ENCODE peak calls at places on chromosomes 12 and 14, in four cellular contexts. V, I, W and D are unnamed samples. For H3K4me1, the result is how much of the 10 kb centered on the place peaks cover.

GRCh38 chr14:93943052-93943451 is 15.9 kb downstream of the FAM181A start:
- DNase-seq in V (no peak), I (no peak), W (peak), D (no peak)

GRCh38 chr12:16385779-16386646 is 38.6 kb downstream of the MGST1 start:
- DNase-seq in V (no peak), I (no peak), W (peak), D (no peak)

GRCh38 chr12:24848941-24849477 is 99.9 kb downstream of the BCAT1 start:
- DNase-seq in V (no peak), I (no peak), W (no peak), D (no peak)

GRCh38 chr12:131690320-131690719 is 20.6 kb upstream of the SFSWAP start:
- DNase-seq in V (no peak), I (no peak), W (no peak), D (no peak)

GRCh38 chr12:66270613-66271012 is 31.7 kb upstream of the HELB start:
- DNase-seq in V (no peak), I (no peak), W (no peak), D (no peak)

GRCh38 chr14:76346391-76347160 is 29.4 kb upstream of the ESRRB start:
- DNase-seq in V (no peak), I (no peak), W (no peak), D (no peak)

GRCh38 chr12:26712892-26713291 is 120.1 kb downstream of the ITPR2 start:
- DNase-seq in V (no peak), I (no peak), W (no peak), D (no peak)

GRCh38 chr12:43291516-43291915 is 260.5 kb downstream of the ADAMTS20 start:
- DNase-seq in V (no peak), I (no peak), W (no peak), D (no peak)

GRCh38 chr12:45655186-45655585 is 74.3 kb upstream of the ARID2 start:
- DNase-seq in V (peak), I (no peak), W (no peak), D (no peak)

GRCh38 chr14:67187210-67187609 is 2.0 kb upstream of the GARIN2 start:
- DNase-seq in V (no peak), I (no peak), W (peak), D (no peak)

GRCh38 chr12:52127683-52128450 is 48.4 kb downstream of the SMIM41 start:
- DNase-seq in V (no peak), I (no peak), W (no peak), D (no peak)

GRCh38 chr12:47410862-47411261 is 295.0 kb downstream of the RPAP3 start:
- DNase-seq in V (no peak), I (no peak), W (no peak), D (no peak)

GRCh38 chr12:127774828-127775227 is 492.1 kb upstream of the TMEM132C start:
- DNase-seq in V (no peak), I (no peak), W (no peak), D (no peak)

GRCh38 chr12:46259071-46259470 is 9.8 kb downstream of the SLC38A1 start:
- DNase-seq in V (no peak), I (no peak), W (no peak), D (no peak)

GRCh38 chr12:18135509-18135908 is 45.5 kb upstream of the RERGL start:
- DNase-seq in V (no peak), I (no peak), W (no peak), D (no peak)

GRCh38 chr12:124607681-124608425 is 40.4 kb upstream of the NCOR2 start:
- DNase-seq in V (no peak), I (no peak), W (no peak), D (no peak)

GRCh38 chr12:103249614-103250013 is 246.2 kb downstream of the C12orf42 start:
- DNase-seq in V (no peak), I (no peak), W (no peak), D (no peak)

GRCh38 chr12:110971189-110971920 is 51.0 kb upstream of the MYL2 start:
- DNase-seq in V (no peak), I (no peak), W (no peak), D (no peak)

GRCh38 chr12:27305673-27306504 is 26.7 kb upstream of the BMAL2 start:
- DNase-seq in V (peak), I (no peak), W (peak), D (no peak)

GRCh38 chr14:105878554-105878953 is 352.2 kb downstream of the TMEM121 start:
- DNase-seq in V (no peak), I (no peak), W (no peak), D (no peak)

GRCh38 chr14:34682787-34683321 is 31.5 kb downstream of the CFL2 start:
- DNase-seq in V (no peak), I (no peak), W (peak), D (no peak)

GRCh38 chr14:71169861-71170260 is 262.6 kb downstream of the PCNX1 start:
- DNase-seq in V (no peak), I (no peak), W (no peak), D (no peak)

GRCh38 chr14:31994391-31995033 is 82.6 kb upstream of the ARHGAP5 start:
- DNase-seq in V (no peak), I (no peak), W (no peak), D (no peak)

GRCh38 chr12:115012861-115013667 is 329.1 kb upstream of the TBX3 start:
- DNase-seq in V (no peak), I (no peak), W (peak), D (peak)

GRCh38 chr12:52892974-52893373 is 11.9 kb downstream of the KRT8 start:
- DNase-seq in V (no peak), I (no peak), W (no peak), D (no peak)

GRCh38 chr12:88643685-88644084 is 63.4 kb upstream of the KITLG start:
- DNase-seq in V (no peak), I (no peak), W (no peak), D (no peak)

GRCh38 chr12:27176765-27177164 is 67.3 kb upstream of the STK38L start:
- DNase-seq in V (no peak), I (no peak), W (peak), D (no peak)

DNA sequence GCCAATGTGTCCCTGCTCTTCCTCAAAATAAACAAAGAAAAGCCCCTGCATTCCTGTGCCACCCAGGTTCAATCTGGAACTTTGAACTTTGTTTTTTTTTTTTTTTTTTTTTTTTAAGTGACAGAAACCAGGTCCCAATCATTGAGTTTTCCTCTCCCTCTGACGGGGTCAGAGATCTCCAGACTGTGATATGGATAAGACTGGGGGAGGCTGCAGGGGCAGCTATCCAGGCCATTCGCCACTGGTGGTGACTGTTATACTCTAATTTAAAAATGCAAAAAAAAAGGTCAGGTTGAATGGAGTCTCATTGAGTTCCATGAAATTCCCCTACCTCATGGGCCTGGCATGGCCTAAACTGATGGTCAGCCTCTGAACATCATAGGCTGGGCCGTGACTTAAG is 57.0 kb downstream of the TMX1 start:
- DNase-seq in V (no peak), I (no peak), W (no peak), D (no peak)
- H3K4me1 ChIP-seq in V (under half), I (under half), W (under half), D (under half)

GRCh38 chr12:3218150-3218845 is 141.1 kb downstream of the TSPAN9 start:
- DNase-seq in V (no peak), I (peak), W (peak), D (peak)

GRCh38 chr12:3216726-3217682 is 139.8 kb downstream of the TSPAN9 start:
- DNase-seq in V (no peak), I (no peak), W (peak), D (no peak)

GRCh38 chr12:3216097-3216496 is 138.9 kb downstream of the TSPAN9 start:
- DNase-seq in V (no peak), I (no peak), W (no peak), D (no peak)

GRCh38 chr12:3218846-3219632 is 141.9 kb downstream of the TSPAN9 start:
- DNase-seq in V (no peak), I (no peak), W (no peak), D (no peak)

GRCh38 chr12:3217683-3218079 is 140.5 kb downstream of the TSPAN9 start:
- DNase-seq in V (no peak), I (no peak), W (no peak), D (no peak)
- H3K4me1 ChIP-seq in V (under half), I (under half), W (under half), D (under half)

GRCh38 chr14:104681689-104682074 is 7.7 kb upstream of the INF2 start:
- DNase-seq in V (no peak), I (peak), W (peak), D (peak)
- H3K4me1 ChIP-seq in V (under half), I (under half), W (half or more), D (under half)

DNA sequence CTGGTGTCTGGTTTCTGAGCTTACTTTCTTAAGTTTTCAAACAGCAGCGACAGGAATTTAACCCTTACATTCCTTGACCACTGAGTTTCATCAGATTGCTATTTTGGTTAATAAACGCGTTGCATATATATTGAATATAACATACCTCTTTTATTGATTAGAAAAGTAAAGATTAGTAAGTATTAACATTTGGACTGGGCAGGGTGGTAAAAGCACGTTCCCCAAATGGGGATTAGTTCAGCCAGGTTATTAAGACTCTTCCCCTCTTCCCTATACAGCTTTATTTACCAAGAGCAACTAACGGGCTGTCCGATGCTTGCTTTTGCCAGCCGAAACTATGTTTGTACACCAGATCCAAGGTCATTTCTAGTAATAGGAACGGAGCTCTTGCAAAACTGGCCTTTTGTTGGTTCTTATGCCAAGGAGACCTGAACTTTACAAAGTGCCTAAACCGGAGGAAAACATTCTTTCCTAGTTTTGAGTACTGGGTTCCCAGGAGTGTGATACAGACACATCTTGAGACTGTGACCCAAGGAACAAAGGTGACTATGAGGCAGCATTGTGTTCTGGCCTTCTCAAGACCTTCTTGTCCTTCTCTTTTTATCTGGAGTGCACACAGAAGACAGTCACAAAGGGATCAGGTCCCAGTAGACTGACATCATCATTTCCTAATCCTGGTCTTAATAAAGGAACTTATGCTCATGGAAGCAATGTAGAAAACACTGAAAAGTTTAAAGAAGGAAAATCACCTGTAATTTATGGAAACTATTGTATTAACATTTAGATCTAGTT is 2.6 kb downstream of the GLRX5 start:
- DNase-seq in V (no peak), I (no peak), W (no peak), D (no peak)
- H3K4me1 ChIP-seq in V (under half), I (half or more), W (under half), D (under half)

DNA sequence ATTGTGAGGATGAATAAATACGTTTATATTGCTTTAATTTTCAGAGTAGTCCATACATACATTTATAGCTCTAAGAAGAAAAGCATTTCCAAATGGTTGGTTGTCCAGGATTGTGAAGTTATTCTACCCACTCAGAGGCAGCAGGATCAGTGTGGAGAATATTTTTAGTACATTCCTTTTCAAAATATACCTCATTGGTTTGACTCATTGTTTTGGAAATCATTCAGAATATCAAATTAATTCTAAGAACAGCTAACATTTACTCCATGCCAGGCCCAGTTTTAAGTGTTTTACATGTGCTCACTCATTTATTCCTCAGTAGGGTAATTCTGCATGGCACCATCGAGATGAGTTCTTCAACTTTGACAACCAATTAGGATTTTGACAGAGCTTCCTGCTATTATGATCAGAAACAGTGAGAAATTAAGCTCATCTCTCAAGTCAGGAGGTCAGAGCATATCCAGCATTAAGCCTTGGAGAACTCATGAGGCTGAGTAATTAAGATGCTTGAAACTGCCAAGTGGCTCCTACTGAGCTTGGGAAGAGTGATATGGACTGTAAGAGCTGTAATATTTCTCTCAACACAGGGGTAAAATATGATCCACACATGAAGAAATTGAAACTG is 153.3 kb upstream of the CLEC14A start:
- DNase-seq in V (no peak), I (no peak), W (no peak), D (no peak)
- H3K4me1 ChIP-seq in V (under half), I (under half), W (under half), D (under half)

DNA sequence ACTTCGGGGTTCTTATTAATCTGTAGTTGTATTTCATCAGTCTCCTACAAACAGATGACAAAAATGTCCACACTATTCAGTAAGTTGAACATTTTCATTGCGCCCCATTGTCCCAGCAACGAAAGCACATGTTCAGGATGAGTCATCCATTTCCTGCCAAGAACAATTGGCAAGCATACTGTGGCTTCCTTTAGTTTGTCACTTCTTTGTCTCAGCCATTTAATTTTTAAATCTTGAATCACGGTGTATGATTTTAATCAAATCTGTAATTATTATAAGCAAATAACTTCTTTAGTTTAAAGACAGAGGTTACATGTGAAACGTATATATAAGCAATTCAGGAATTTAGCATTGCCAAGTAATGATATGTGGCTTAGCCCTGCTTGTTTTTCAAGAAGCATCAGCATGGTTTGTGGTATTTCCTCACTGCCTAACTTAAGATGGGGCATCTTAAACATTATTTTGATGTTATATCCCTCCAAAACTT is 211.3 kb upstream of the KRR1 start:
- DNase-seq in V (peak), I (peak), W (peak), D (no peak)
- H3K4me1 ChIP-seq in V (under half), I (under half), W (under half), D (under half)

DNA sequence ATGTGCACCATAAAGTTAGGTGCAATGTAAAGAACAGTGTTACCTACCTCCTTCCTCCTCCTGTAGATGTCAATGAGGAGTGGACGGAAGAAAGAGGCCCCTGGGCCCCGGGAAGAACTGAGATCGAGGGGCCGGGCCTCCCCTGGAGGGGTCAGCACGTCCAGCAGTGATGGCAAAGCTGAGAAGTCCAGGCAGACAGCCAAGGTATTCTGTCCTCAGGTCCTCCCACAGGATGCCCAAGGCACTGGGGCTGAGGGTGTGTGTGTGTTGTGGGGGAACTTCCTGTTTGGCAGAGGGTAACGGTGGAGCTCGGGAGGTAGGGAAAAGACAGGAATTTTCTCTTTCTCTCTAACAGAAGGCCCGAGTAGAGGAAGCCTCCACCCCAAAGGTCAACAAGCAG is 6.4 kb downstream of the ATN1 start:
- DNase-seq in V (no peak), I (no peak), W (no peak), D (peak)
- H3K4me1 ChIP-seq in V (half or more), I (under half), W (under half), D (under half)

DNA sequence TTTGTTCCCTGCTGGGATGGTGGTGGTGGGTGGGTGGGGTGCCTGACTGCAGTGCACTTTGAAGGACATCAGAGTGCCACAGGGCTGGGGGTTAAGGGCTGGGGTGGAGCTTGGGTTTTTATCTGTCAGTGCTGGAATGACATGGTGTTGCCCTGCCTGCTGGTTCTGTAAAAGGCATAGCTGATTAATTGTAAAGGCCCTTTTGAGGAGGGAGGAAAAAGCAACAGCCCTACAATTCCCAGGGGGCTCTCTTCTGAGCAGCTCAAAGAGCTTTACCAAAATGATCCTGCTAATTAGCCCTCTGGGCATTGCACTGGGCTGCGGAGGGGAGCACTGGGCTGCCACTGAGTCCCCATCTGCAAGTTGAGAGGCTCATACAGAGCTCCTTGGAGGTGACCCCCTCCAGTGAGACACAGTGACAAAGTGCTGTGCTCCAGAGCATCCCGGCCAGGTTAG is 21.2 kb downstream of the PLEKHG3 start:
- DNase-seq in V (no peak), I (no peak), W (no peak), D (peak)
- H3K4me1 ChIP-seq in V (half or more), I (under half), W (half or more), D (half or more)

GRCh38 chr14:99579903-99580570 is 24.0 kb downstream of the CCDC85C start:
- DNase-seq in V (no peak), I (no peak), W (no peak), D (peak)
- H3K4me1 ChIP-seq in V (under half), I (under half), W (under half), D (under half)